ENCODE peak calls at places on chromosome 10, in six cellular contexts. C, Q, V, E, T and J are unnamed samples.

GRCh38 chr10:3874988-3875841 is 90.2 kb upstream of the KLF6 start:
- DNase-seq in C (no peak), T (no peak), E (no peak), V (peak), Q (no peak), J (peak)

GRCh38 chr10:129963831-129964501 is at the start of gene EBF3:
- DNase-seq in T (no peak), C (no peak), E (peak), V (peak), Q (peak), J (peak)

GRCh38 chr10:74977913-74978847 is 133.3 kb upstream of the SAMD8 start:
- DNase-seq in E (no peak), T (no peak), Q (no peak), C (no peak), V (no peak), J (no peak)

GRCh38 chr10:35368485-35369048 is 32.3 kb downstream of the CCNY start:
- DNase-seq in T (no peak), V (no peak), E (no peak), C (no peak), Q (no peak), J (no peak)

GRCh38 chr10:37067576-37067975 is 57.8 kb upstream of the ANKRD30A start:
- DNase-seq in T (no peak), Q (no peak), V (no peak), C (no peak), E (no peak), J (no peak)

GRCh38 chr10:10327934-10328333 is 689.7 kb upstream of the CELF2 start:
- DNase-seq in V (no peak), T (no peak), Q (no peak), E (no peak), C (no peak), J (no peak)

GRCh38 chr10:30106987-30107386 is 47.6 kb upstream of the JCAD start:
- DNase-seq in C (no peak), T (no peak), Q (no peak), E (no peak), V (no peak), J (no peak)

GRCh38 chr10:13167568-13167967 is 6.2 kb downstream of the MCM10 start:
- DNase-seq in T (no peak), V (no peak), Q (no peak), E (no peak), C (no peak), J (no peak)

GRCh38 chr10:70658582-70659136 is 13.6 kb upstream of the ADAMTS14 start:
- DNase-seq in C (no peak), Q (no peak), E (no peak), T (no peak), V (no peak), J (no peak)

GRCh38 chr10:514137-514671 is 175.3 kb downstream of the DIP2C start:
- DNase-seq in C (no peak), V (no peak), Q (no peak), T (no peak), E (no peak), J (no peak)

GRCh38 chr10:17644485-17644964 is 574 bp downstream of the STAM start:
- DNase-seq in Q (peak), E (peak), V (no peak), T (no peak), C (no peak), J (no peak)

GRCh38 chr10:113539789-113540188 is 13.1 kb upstream of the HABP2 start:
- DNase-seq in Q (no peak), V (no peak), E (peak), C (peak), T (no peak), J (no peak)

GRCh38 chr10:102796407-102797176 is 40.6 kb downstream of the CYP17A1 start:
- DNase-seq in T (peak), E (peak), Q (no peak), C (no peak), V (peak), J (peak)

GRCh38 chr10:74994714-74995308 is 116.6 kb upstream of the SAMD8 start:
- DNase-seq in Q (no peak), T (no peak), C (no peak), V (no peak), E (no peak), J (no peak)

GRCh38 chr10:102815790-102816549 is 21.2 kb downstream of the CYP17A1 start:
- DNase-seq in Q (no peak), C (peak), E (peak), T (no peak), V (no peak), J (no peak)

GRCh38 chr10:18233775-18234174 is 93.6 kb downstream of the CACNB2 start:
- DNase-seq in C (no peak), E (no peak), V (no peak), Q (no peak), T (no peak), J (no peak)

GRCh38 chr10:46227571-46228075 is 59.2 kb upstream of the ANTXRL start:
- DNase-seq in V (no peak), E (no peak), Q (no peak), T (no peak), C (no peak), J (no peak)

GRCh38 chr10:119449760-119450461 is 92.6 kb downstream of the RGS10 start:
- DNase-seq in Q (no peak), V (no peak), T (no peak), C (peak), E (peak), J (no peak)

GRCh38 chr10:34489973-34490372 is 325.1 kb downstream of the PARD3 start:
- DNase-seq in E (peak), C (no peak), T (no peak), Q (no peak), V (no peak), J (no peak)

GRCh38 chr10:127046975-127047877 is 142.0 kb downstream of the DOCK1 start:
- DNase-seq in Q (no peak), V (no peak), T (no peak), E (peak), C (no peak), J (no peak)

GRCh38 chr10:131724891-131725735 is 175.7 kb upstream of the PPP2R2D start:
- DNase-seq in Q (no peak), C (no peak), T (no peak), V (no peak), E (no peak), J (no peak)

GRCh38 chr10:48286356-48286755 is 11.9 kb upstream of the FRMPD2 start:
- DNase-seq in T (no peak), C (no peak), E (no peak), Q (no peak), V (no peak), J (no peak)

GRCh38 chr10:51804861-51805260 is 105.5 kb upstream of the CSTF2T start:
- DNase-seq in C (peak), E (peak), T (no peak), V (no peak), Q (no peak), J (no peak)

GRCh38 chr10:95346715-95347401 is 56.1 kb upstream of the PDLIM1 start:
- DNase-seq in Q (no peak), V (no peak), T (no peak), E (no peak), C (no peak), J (no peak)

GRCh38 chr10:74213571-74214162 is 62.6 kb downstream of the ADK start:
- DNase-seq in C (no peak), E (peak), T (peak), Q (no peak), V (peak), J (peak)

GRCh38 chr10:61662794-61663259 is at the start of gene CABCOCO1:
- DNase-seq in C (no peak), Q (peak), V (no peak), E (peak), T (no peak), J (no peak)

GRCh38 chr10:7121154-7121797 is 289.6 kb downstream of the SFMBT2 start:
- DNase-seq in T (peak), Q (peak), V (peak), E (peak), C (no peak), J (peak)

GRCh38 chr10:27743736-27744477 is 1.7 kb downstream of the MKX start:
- DNase-seq in T (no peak), V (no peak), E (no peak), C (no peak), Q (no peak), J (no peak)

GRCh38 chr10:28431139-28431538 is 101.8 kb upstream of the WAC start:
- DNase-seq in E (no peak), T (no peak), V (no peak), C (no peak), Q (no peak), J (no peak)

GRCh38 chr10:71705582-71705981 is 14.0 kb downstream of the C10orf105 start:
- DNase-seq in V (no peak), E (no peak), C (no peak), Q (no peak), T (no peak), J (no peak)

GRCh38 chr10:103784723-103785418 is 70.5 kb downstream of the SH3PXD2A start:
- DNase-seq in V (no peak), C (no peak), Q (no peak), E (no peak), T (no peak), J (no peak)